ENCODE peak calls at places on chromosome 19, in five cellular contexts. One of them, this sample, is unnamed.

GRCh38 chr19:13795595-13796300 is 505 bp downstream of the ZSWIM4 start:
- DNase-seq in transverse colon: no peak
- DNase-seq in lung: no peak
- DNase-seq in COR-L47: no peak
- DNase-seq in Peyer's patch: no peak
- DNase-seq in this sample: no peak

GRCh38 chr19:46620267-46620666 is 4.6 kb downstream of the PTGIR start:
- DNase-seq in transverse colon: no peak
- DNase-seq in lung: no peak
- DNase-seq in COR-L47: no peak
- DNase-seq in Peyer's patch: no peak
- DNase-seq in this sample: no peak

GRCh38 chr19:13995878-13996765 is 10.0 kb downstream of the RFX1 start:
- DNase-seq in transverse colon: no peak
- DNase-seq in lung: no peak
- DNase-seq in COR-L47: no peak
- DNase-seq in Peyer's patch: no peak
- DNase-seq in this sample: no peak

GRCh38 chr19:1219786-1220451 is 14.3 kb downstream of the STK11 start:
- DNase-seq in transverse colon: no peak
- DNase-seq in lung: no peak
- DNase-seq in COR-L47: no peak
- DNase-seq in Peyer's patch: no peak
- DNase-seq in this sample: no peak

GRCh38 chr19:58374200-58374599 is 6.6 kb downstream of the ZNF837 start:
- DNase-seq in transverse colon: no peak
- DNase-seq in lung: no peak
- DNase-seq in COR-L47: no peak
- DNase-seq in Peyer's patch: no peak
- DNase-seq in this sample: no peak

GRCh38 chr19:18815673-18816072 is 16.1 kb upstream of the UPF1 start:
- DNase-seq in transverse colon: no peak
- DNase-seq in lung: no peak
- DNase-seq in COR-L47: no peak
- DNase-seq in Peyer's patch: no peak
- DNase-seq in this sample: no peak

GRCh38 chr19:58059003-58059671 is at the start of gene ZNF135:
- DNase-seq in transverse colon: peak; percentile 79
- DNase-seq in lung: peak; percentile 75
- DNase-seq in COR-L47: peak; percentile 57
- DNase-seq in Peyer's patch: peak; percentile 46
- DNase-seq in this sample: no peak

GRCh38 chr19:29467824-29468401 is 57.9 kb upstream of the VSTM2B start:
- DNase-seq in transverse colon: no peak
- DNase-seq in lung: peak; percentile 16
- DNase-seq in COR-L47: peak; percentile 32
- DNase-seq in Peyer's patch: no peak
- DNase-seq in this sample: peak; percentile 4

GRCh38 chr19:16258440-16258903 is 60.8 kb downstream of the AP1M1 start:
- DNase-seq in transverse colon: peak; percentile 44
- DNase-seq in lung: peak; percentile 64
- DNase-seq in COR-L47: no peak
- DNase-seq in Peyer's patch: peak; percentile 50
- DNase-seq in this sample: no peak

GRCh38 chr19:3692141-3693029 is 7.9 kb downstream of the PIP5K1C start:
- DNase-seq in transverse colon: no peak
- DNase-seq in lung: no peak
- DNase-seq in COR-L47: no peak
- DNase-seq in Peyer's patch: no peak
- DNase-seq in this sample: no peak

GRCh38 chr19:51480590-51480989 is 2.3 kb downstream of the CEACAM18 start:
- DNase-seq in transverse colon: no peak
- DNase-seq in lung: no peak
- DNase-seq in COR-L47: no peak
- DNase-seq in Peyer's patch: no peak
- DNase-seq in this sample: no peak

GRCh38 chr19:46868444-46868843 is 7.6 kb downstream of the ARHGAP35 start:
- DNase-seq in transverse colon: no peak
- DNase-seq in lung: no peak
- DNase-seq in COR-L47: no peak
- DNase-seq in Peyer's patch: no peak
- DNase-seq in this sample: no peak

GRCh38 chr19:970695-971094 is 13.4 kb upstream of the WDR18 start:
- DNase-seq in transverse colon: no peak
- DNase-seq in lung: no peak
- DNase-seq in COR-L47: no peak
- DNase-seq in Peyer's patch: no peak
- DNase-seq in this sample: no peak

GRCh38 chr19:15397236-15397635 is 17.6 kb upstream of the AKAP8 start:
- DNase-seq in transverse colon: no peak
- DNase-seq in lung: no peak
- DNase-seq in COR-L47: no peak
- DNase-seq in Peyer's patch: no peak
- DNase-seq in this sample: no peak

GRCh38 chr19:19517235-19517619 is 1.2 kb downstream of the NDUFA13 start:
- DNase-seq in transverse colon: no peak
- DNase-seq in lung: no peak
- DNase-seq in COR-L47: no peak
- DNase-seq in Peyer's patch: no peak
- DNase-seq in this sample: no peak

GRCh38 chr19:29485293-29485692 is 40.5 kb upstream of the VSTM2B start:
- DNase-seq in transverse colon: no peak
- DNase-seq in lung: peak; percentile 22
- DNase-seq in COR-L47: no peak
- DNase-seq in Peyer's patch: no peak
- DNase-seq in this sample: no peak

GRCh38 chr19:370641-371330 is 26.2 kb upstream of the MIER2 start:
- DNase-seq in transverse colon: no peak
- DNase-seq in lung: no peak
- DNase-seq in COR-L47: no peak
- DNase-seq in Peyer's patch: no peak
- DNase-seq in this sample: no peak

GRCh38 chr19:40084948-40085347 is 5.8 kb downstream of the ZNF780A start:
- DNase-seq in transverse colon: no peak
- DNase-seq in lung: no peak
- DNase-seq in COR-L47: no peak
- DNase-seq in Peyer's patch: no peak
- DNase-seq in this sample: no peak

GRCh38 chr19:8615813-8616596 is 5.5 kb upstream of the ADAMTS10 start:
- DNase-seq in transverse colon: peak; percentile 44
- DNase-seq in lung: peak; percentile 48
- DNase-seq in COR-L47: no peak
- DNase-seq in Peyer's patch: no peak
- DNase-seq in this sample: no peak

GRCh38 chr19:17441241-17442135 is 7.0 kb downstream of the TMEM221 start:
- DNase-seq in transverse colon: no peak
- DNase-seq in lung: no peak
- DNase-seq in COR-L47: no peak
- DNase-seq in Peyer's patch: no peak
- DNase-seq in this sample: no peak

GRCh38 chr19:34667349-34668076 is 9.4 kb downstream of the SCGB2B2 start:
- DNase-seq in transverse colon: no peak
- DNase-seq in lung: no peak
- DNase-seq in COR-L47: peak; percentile 78
- DNase-seq in Peyer's patch: no peak
- DNase-seq in this sample: no peak

GRCh38 chr19:6663236-6664187 is 6.4 kb downstream of the TNFSF14 start:
- DNase-seq in transverse colon: no peak
- DNase-seq in lung: no peak
- DNase-seq in COR-L47: no peak
- DNase-seq in Peyer's patch: no peak
- DNase-seq in this sample: no peak

GRCh38 chr19:18417250-18418033 is 1.8 kb upstream of the SSBP4 start:
- DNase-seq in transverse colon: peak; percentile 70
- DNase-seq in lung: no peak
- DNase-seq in COR-L47: peak; percentile 83
- DNase-seq in Peyer's patch: no peak
- DNase-seq in this sample: no peak

GRCh38 chr19:48752511-48753365 is at the start of gene FUT1:
- DNase-seq in transverse colon: peak; percentile 76
- DNase-seq in lung: peak; percentile 83
- DNase-seq in COR-L47: peak; percentile 95
- DNase-seq in Peyer's patch: peak; percentile 30
- DNase-seq in this sample: no peak

GRCh38 chr19:47726467-47726866 is 13.2 kb downstream of the EHD2 start:
- DNase-seq in transverse colon: no peak
- DNase-seq in lung: peak; percentile 62
- DNase-seq in COR-L47: no peak
- DNase-seq in Peyer's patch: no peak
- DNase-seq in this sample: no peak

GRCh38 chr19:58279042-58279924 is 528 bp downstream of the ZNF8 start:
- DNase-seq in transverse colon: peak; percentile 63
- DNase-seq in lung: peak; percentile 65
- DNase-seq in COR-L47: peak; percentile 92
- DNase-seq in Peyer's patch: peak; percentile 46
- DNase-seq in this sample: peak; percentile 16

GRCh38 chr19:17862711-17863519 is 3.2 kb downstream of the RPL18A start:
- DNase-seq in transverse colon: no peak
- DNase-seq in lung: no peak
- DNase-seq in COR-L47: no peak
- DNase-seq in Peyer's patch: peak; percentile 34
- DNase-seq in this sample: no peak

GRCh38 chr19:2398735-2399305 is 28.6 kb downstream of the TIMM13 start:
- DNase-seq in transverse colon: no peak
- DNase-seq in lung: no peak
- DNase-seq in COR-L47: no peak
- DNase-seq in Peyer's patch: no peak
- DNase-seq in this sample: no peak

This sample was measured in HFF-Myc.